ENCODE peak calls at places on chromosomes 12 and 14, in six cellular contexts. J is A549, Z is DND-41, P is lower lobe of right lung, V is psoas muscle, A is cardiac muscle cell. W is an unnamed sample. For H3K4me1, the result is how much of the 10 kb centered on the place peaks cover.

GRCh38 chr12:116404913-116405611 is 127.6 kb upstream of the MED13L start:
- DNase-seq in A (no peak), V (no peak), P (no peak), Z (no peak), J (no peak), W (no peak)

GRCh38 chr12:53268009-53268636 is at the start of gene ESPL1:
- DNase-seq in J (peak), Z (peak), V (peak), A (peak), P (peak), W (peak)

GRCh38 chr12:123120452-123121166 is 30.3 kb downstream of the PITPNM2 start:
- DNase-seq in P (no peak), A (no peak), J (no peak), Z (no peak), V (no peak), W (no peak)

GRCh38 chr12:130433834-130434233 is 96.1 kb downstream of the PIWIL1 start:
- DNase-seq in J (no peak), Z (no peak), P (no peak), A (no peak), V (no peak), W (no peak)

GRCh38 chr12:49428652-49429549 is 61.6 kb downstream of the SPATS2 start:
- DNase-seq in P (no peak), V (no peak), Z (no peak), J (peak), A (peak), W (no peak)

GRCh38 chr14:72560331-72560730 is 333.6 kb downstream of the DPF3 start:
- DNase-seq in P (no peak), V (no peak), Z (no peak), A (no peak), J (no peak), W (no peak)

GRCh38 chr12:113246478-113247122 is 25.3 kb downstream of the TPCN1 start:
- DNase-seq in J (no peak), A (no peak), V (no peak), Z (no peak), P (no peak), W (no peak)

GRCh38 chr12:53326460-53327185 is 5.2 kb upstream of the AAAS start:
- DNase-seq in A (no peak), J (no peak), Z (no peak), P (no peak), V (no peak), W (no peak)

GRCh38 chr14:57464013-57464730 is 29.5 kb downstream of the CCDC198 start:
- DNase-seq in A (no peak), Z (no peak), P (no peak), J (peak), V (no peak), W (no peak)

GRCh38 chr14:101927859-101928258 is 36.5 kb upstream of the DYNC1H1 start:
- DNase-seq in A (peak), P (peak), V (peak), J (no peak), Z (no peak), W (no peak)

GRCh38 chr12:128266559-128267245 is at the start of gene TMEM132C:
- DNase-seq in A (no peak), Z (no peak), V (no peak), P (no peak), J (no peak), W (no peak)

GRCh38 chr14:103523583-103523969 is 946 bp upstream of the CKB start:
- DNase-seq in Z (no peak), P (no peak), J (no peak), A (no peak), V (no peak), W (no peak)

GRCh38 chr14:99326041-99326710 is 54.2 kb upstream of the BCL11B start:
- DNase-seq in J (no peak), P (no peak), Z (no peak), A (no peak), V (no peak), W (no peak)

GRCh38 chr12:6451348-6452244 is at the start of gene TAPBPL:
- DNase-seq in A (peak), J (peak), Z (peak), V (peak), P (peak), W (peak)

GRCh38 chr12:63795032-63795687 is 15.5 kb downstream of the RXYLT1 start:
- DNase-seq in V (no peak), Z (no peak), P (no peak), A (no peak), J (no peak), W (no peak)

GRCh38 chr14:104358528-104359300 is 220.3 kb downstream of the KIF26A start:
- DNase-seq in J (no peak), A (no peak), Z (no peak), V (no peak), P (peak), W (no peak)

GRCh38 chr12:100110276-100110675 is 32.4 kb downstream of the BLTP3B start:
- DNase-seq in P (no peak), Z (no peak), V (no peak), A (no peak), J (no peak), W (no peak)

GRCh38 chr12:96378319-96378718 is 21.9 kb downstream of the CDK17 start:
- DNase-seq in J (no peak), P (no peak), Z (no peak), V (no peak), A (no peak), W (no peak)

GRCh38 chr12:97301576-97301975 is 161.0 kb upstream of the RMST start:
- DNase-seq in P (no peak), Z (no peak), J (no peak), A (no peak), V (no peak), W (no peak)

GRCh38 chr12:113097716-113098427 is 37.7 kb downstream of the RASAL1 start:
- DNase-seq in A (peak), V (no peak), P (no peak), Z (no peak), J (no peak), W (no peak)

GRCh38 chr14:67859169-67859749 is 39.7 kb downstream of the RAD51B start:
- DNase-seq in Z (no peak), P (no peak), J (no peak), A (no peak), V (no peak), W (no peak)

GRCh38 chr14:55221186-55221585 is 29.8 kb upstream of the DLGAP5 start:
- DNase-seq in Z (no peak), A (peak), P (no peak), J (no peak), V (no peak), W (no peak)

GRCh38 chr12:1842183-1842904 is 22.0 kb downstream of the LRTM2 start:
- DNase-seq in P (peak), J (no peak), V (no peak), A (no peak), Z (no peak), W (no peak)

GRCh38 chr14:91876492-91876891 is 9.2 kb upstream of the TC2N start:
- DNase-seq in V (no peak), Z (no peak), P (no peak), A (no peak), J (no peak), W (no peak)

GRCh38 chr12:68825569-68826217 is 17.7 kb downstream of the MDM2 start:
- DNase-seq in P (no peak), Z (no peak), J (no peak), A (no peak), V (no peak), W (no peak)

GRCh38 chr12:83710851-83711250 is 1024.1 kb downstream of the TMTC2 start:
- DNase-seq in P (no peak), A (no peak), J (no peak), V (no peak), Z (no peak), W (no peak)

GRCh38 chr14:99537399-99537798 is 56.2 kb downstream of the CCNK start:
- DNase-seq in A (peak), P (no peak), V (no peak), J (peak), Z (no peak), W (no peak)

GRCh38 chr12:111430418-111431353 is 25.0 kb downstream of the SH2B3 start:
- DNase-seq in A (no peak), V (no peak), P (no peak), Z (no peak), J (no peak), W (peak)

GRCh38 chr14:104975481-104976197 is 2.5 kb downstream of the AHNAK2 start:
- DNase-seq in J (peak), P (peak), A (no peak), V (no peak), Z (peak), W (no peak)

GRCh38 chr14:106039400-106039799 is 513.0 kb downstream of the TMEM121 start:
- DNase-seq in A (no peak), V (no peak), P (peak), Z (peak), J (peak), W (peak)

GRCh38 chr14:58969951-58970751 is 218.3 kb upstream of the DAAM1 start:
- DNase-seq in Z (no peak), V (no peak), J (no peak), P (no peak), A (peak), W (no peak)

GRCh38 chr12:47361389-47362031 is 281.8 kb upstream of the AMIGO2 start:
- DNase-seq in J (peak), A (no peak), Z (peak), P (no peak), V (no peak), W (peak)

GRCh38 chr12:82524636-82525035 is 162.1 kb upstream of the TMTC2 start:
- DNase-seq in V (no peak), J (no peak), A (no peak), Z (no peak), P (no peak), W (no peak)

GRCh38 chr12:116217045-116217444 is 60.4 kb downstream of the MED13L start:
- DNase-seq in P (no peak), V (no peak), J (no peak), Z (no peak), A (no peak), W (no peak)

GRCh38 chr12:110382683-110383082 is 20.8 kb downstream of the ANAPC7 start:
- DNase-seq in V (no peak), Z (no peak), A (no peak), P (no peak), J (no peak), W (no peak)

GRCh38 chr12:106301611-106302321 is 767 bp upstream of the TCP11L2 start:
- DNase-seq in A (peak), P (peak), Z (peak), V (peak), J (peak), W (peak)

GRCh38 chr12:106304797-106305196 is 2.3 kb downstream of the TCP11L2 start:
- DNase-seq in P (no peak), A (no peak), V (no peak), J (no peak), Z (no peak), W (no peak)

GRCh38 chr12:106302401-106303201 is at the start of gene TCP11L2:
- DNase-seq in P (peak), Z (peak), A (peak), V (peak), J (peak), W (peak)

GRCh38 chr12:106304001-106304421 is 1.5 kb downstream of the TCP11L2 start:
- DNase-seq in Z (no peak), J (no peak), A (peak), V (no peak), P (no peak), W (peak)

DNA sequence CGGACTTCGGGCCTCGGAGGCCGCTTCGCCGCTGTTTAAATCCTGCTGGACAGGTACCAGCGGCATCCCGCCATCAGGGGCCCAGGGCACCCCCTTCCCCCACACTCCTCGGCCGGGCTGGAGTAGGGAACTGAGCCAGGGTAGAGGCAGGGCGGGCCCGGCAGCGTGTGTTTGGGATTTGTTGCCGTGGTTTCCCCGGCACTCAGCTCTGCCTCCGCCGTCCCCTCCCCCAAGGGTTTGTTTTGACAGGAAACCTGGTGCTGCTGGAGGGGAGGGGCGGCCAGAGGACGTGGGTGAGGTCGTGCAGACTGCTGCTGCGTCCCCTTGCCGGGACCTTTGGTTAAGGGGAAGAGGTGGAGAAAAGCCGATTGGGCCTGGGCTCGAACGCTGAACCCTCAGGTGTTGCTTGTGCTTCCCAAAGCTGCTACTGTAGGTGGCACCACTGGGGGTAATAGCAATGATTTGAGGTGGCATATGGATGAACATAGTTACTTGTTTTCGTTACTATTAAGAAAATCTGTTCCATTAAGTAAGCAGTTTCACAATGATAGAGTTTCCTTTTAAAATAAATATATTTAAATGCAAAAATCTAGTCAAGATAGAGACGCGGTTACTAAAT is 778 bp downstream of the TCP11L2 start:
- DNase-seq in V (peak), P (peak), A (peak), Z (peak), J (peak), W (peak)
- H3K4me3 ChIP-seq in V (peak), P (peak), A (peak), Z (peak), J (peak), W (peak)

GRCh38 chr12:120231316-120232011 is 30.6 kb upstream of the RPLP0 start:
- DNase-seq in Z (peak), J (peak), A (peak), P (peak), V (peak), W (no peak)

GRCh38 chr12:120230326-120230973 is 29.5 kb upstream of the RPLP0 start:
- DNase-seq in A (peak), Z (no peak), P (peak), V (peak), J (peak), W (no peak)

GRCh38 chr12:120229071-120229582 is 28.2 kb upstream of the RPLP0 start:
- DNase-seq in Z (no peak), P (no peak), A (peak), V (no peak), J (peak), W (no peak)

GRCh38 chr12:120229583-120230325 is 28.8 kb upstream of the RPLP0 start:
- DNase-seq in A (peak), J (peak), V (peak), P (peak), Z (no peak), W (no peak)

DNA sequence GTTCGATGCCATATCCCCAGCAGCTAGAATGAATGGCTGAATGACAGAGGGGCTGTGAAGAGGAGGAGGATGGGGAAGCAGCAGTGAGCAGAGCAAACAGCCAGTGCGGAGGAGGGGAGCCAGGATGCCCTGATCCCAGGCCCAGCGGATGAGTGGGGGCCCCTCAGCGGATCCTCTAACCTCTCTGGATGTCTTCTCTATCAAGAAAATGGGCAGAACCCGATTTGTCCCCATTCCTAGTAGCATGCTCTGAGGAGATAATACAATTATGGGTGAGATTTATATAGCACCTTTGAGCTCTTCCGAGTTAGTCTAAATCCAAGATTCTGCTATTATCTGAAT is 30.0 kb upstream of the RPLP0 start:
- DNase-seq in Z (peak), V (no peak), P (no peak), J (no peak), A (no peak), W (no peak)
- H3K4me1 ChIP-seq in Z (under half), V (half or more), P (half or more), J (half or more), A (half or more), W (half or more)

GRCh38 chr14:96243785-96244184 is 12.2 kb upstream of the BDKRB1 start:
- DNase-seq in V (no peak), P (no peak), Z (no peak), J (no peak), A (no peak), W (no peak)
- H3K27ac ChIP-seq in V (no peak), P (no peak), Z (no peak), J (peak), A (no peak), W (no peak)

GRCh38 chr14:76827696-76828301 is 1.6 kb downstream of the LRRC74A start:
- DNase-seq in J (no peak), V (peak), P (no peak), Z (no peak), A (peak), W (no peak)
- H3K4me3 ChIP-seq in J (no peak), V (peak), P (peak), Z (no peak), A (no peak), W (no peak)

GRCh38 chr12:11718768-11719253 is 69.3 kb downstream of the ETV6 start:
- DNase-seq in V (no peak), A (no peak), Z (no peak), P (no peak), J (no peak), W (no peak)
- H3K4me1 ChIP-seq in V (under half), A (under half), Z (under half), P (under half), J (under half), W (under half)

W was measured in naive thymus-derived CD4-positive, alpha-beta T cell.